ENCODE peak calls at places on chromosomes 7 and 10, in five cellular contexts. H is stomach, O is tibial nerve, P is GM12878, B is A549. E is an unnamed sample.

GRCh38 chr7:90224204-90224603 is 12.7 kb downstream of the STEAP2 start:
- DNase-seq in H (no peak), P (no peak), B (no peak), O (no peak), E (no peak)

GRCh38 chr7:38153515-38153914 is 24.5 kb upstream of the STARD3NL start:
- DNase-seq in P (no peak), O (no peak), H (no peak), B (no peak), E (no peak)

GRCh38 chr10:82943142-82943541 is 1068.1 kb downstream of the NRG3 start:
- DNase-seq in O (no peak), H (no peak), B (no peak), P (no peak), E (no peak)

GRCh38 chr7:71657386-71657785 is 525.4 kb downstream of the GALNT17 start:
- DNase-seq in H (no peak), B (no peak), O (no peak), P (no peak), E (no peak)

GRCh38 chr10:86178401-86179142 is 188.0 kb downstream of the GRID1 start:
- DNase-seq in H (no peak), B (peak), O (no peak), P (no peak), E (no peak)

GRCh38 chr10:59962755-59963154 is 56.4 kb upstream of the CCDC6 start:
- DNase-seq in O (no peak), B (no peak), H (no peak), P (no peak), E (no peak)

GRCh38 chr7:102021841-102022618 is 204.6 kb downstream of the CUX1 start:
- DNase-seq in B (no peak), O (no peak), H (no peak), P (no peak), E (no peak)

GRCh38 chr7:129734400-129734799 is 122.9 kb downstream of the NRF1 start:
- DNase-seq in B (no peak), O (no peak), H (no peak), P (no peak), E (no peak)

GRCh38 chr10:5606864-5607263 is 59.5 kb downstream of the ASB13 start:
- DNase-seq in P (no peak), H (no peak), B (no peak), O (no peak), E (no peak)

GRCh38 chr7:50274361-50274760 is 30.2 kb upstream of the IKZF1 start:
- DNase-seq in H (no peak), B (no peak), O (no peak), P (no peak), E (no peak)

GRCh38 chr10:122879339-122880273 is at the start of gene FAM24B:
- DNase-seq in O (peak), B (peak), H (peak), P (peak), E (peak)
- TF ChIP-seq POLR2A in O (no peak), B (peak), H (no peak), P (peak), E (peak)

GRCh38 chr10:62803993-62804383 is 532 bp upstream of the ADO start:
- DNase-seq in P (no peak), O (no peak), H (no peak), B (no peak), E (no peak)

GRCh38 chr10:62810131-62810530 is 5.6 kb downstream of the ADO start:
- DNase-seq in H (no peak), B (no peak), O (no peak), P (no peak), E (no peak)

GRCh38 chr10:62806246-62806645 is 1.7 kb downstream of the ADO start:
- DNase-seq in O (no peak), B (no peak), P (no peak), H (no peak), E (no peak)

GRCh38 chr10:62805139-62806092 is 896 bp downstream of the ADO start:
- DNase-seq in P (no peak), B (peak), H (no peak), O (no peak), E (peak)

GRCh38 chr10:62804384-62805138 is at the start of gene ADO:
- DNase-seq in B (peak), H (peak), P (peak), O (peak), E (peak)
- TF ChIP-seq EP300 in B (no peak), H (no peak), P (peak), O (peak), E (no peak)

DNA sequence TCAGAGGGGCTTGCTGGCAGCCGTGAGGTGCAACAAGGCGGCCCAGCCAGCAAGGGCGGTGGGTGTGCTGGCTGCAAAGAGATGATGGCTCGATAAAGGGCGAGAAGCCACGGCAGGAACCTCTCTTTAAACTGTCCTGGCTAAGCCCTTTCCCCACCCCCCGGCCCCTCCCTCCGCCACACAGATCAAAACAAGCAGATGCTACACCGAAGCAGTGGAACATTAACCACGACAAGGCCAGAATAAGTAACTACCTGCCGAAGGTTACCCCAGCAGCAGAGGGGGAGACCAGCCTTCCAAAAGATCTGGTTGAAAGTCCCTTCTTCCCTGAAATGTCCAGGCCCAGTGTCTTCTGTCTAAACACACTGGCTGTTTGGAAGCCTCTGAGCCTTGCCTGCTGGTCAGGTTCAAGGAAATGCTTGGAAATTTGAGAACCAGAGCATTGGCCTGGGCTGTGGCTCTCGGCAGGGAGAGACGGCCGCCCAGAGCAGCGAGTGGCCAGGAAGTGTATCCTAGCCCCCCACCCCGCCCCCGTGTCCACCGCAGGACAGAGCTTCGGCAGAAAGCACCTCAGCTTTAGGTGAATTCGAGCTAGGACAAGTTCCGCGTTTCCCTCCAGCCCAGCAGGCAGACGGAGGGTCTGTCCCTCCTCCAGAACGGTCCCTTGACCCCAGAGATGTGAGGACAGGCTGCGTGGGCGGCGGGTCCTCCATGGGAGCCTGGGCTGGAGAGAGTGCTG is 2.1 kb downstream of the FAM20C start:
- DNase-seq in P (no peak), H (peak), O (no peak), B (no peak), E (no peak)
- TF ChIP-seq POLR2A in P (no peak), H (no peak), O (no peak), B (no peak), E (no peak)

DNA sequence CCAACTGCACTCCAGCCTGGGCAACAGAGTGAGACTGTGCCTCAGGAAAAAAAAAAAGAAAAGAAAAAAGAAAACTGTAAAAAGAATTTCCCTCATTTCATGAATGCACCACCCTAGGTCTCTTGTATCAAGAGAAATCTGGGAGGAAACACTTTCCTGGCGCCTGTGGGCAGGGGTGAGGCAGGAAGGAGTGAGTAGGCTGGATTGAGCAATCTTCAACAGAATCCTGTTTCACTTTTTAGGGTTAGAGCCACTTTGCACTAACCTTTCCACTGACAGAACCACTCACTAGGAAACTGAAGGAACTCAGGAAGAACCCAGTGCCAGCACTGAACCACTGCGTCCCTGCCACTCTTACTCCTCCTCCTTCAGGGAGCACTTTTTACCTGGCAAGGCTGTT is 282.1 kb downstream of the CCDC3 start:
- DNase-seq in P (no peak), O (no peak), H (no peak), B (no peak), E (peak)
- TF ChIP-seq EP300 in P (no peak), O (peak), H (no peak), B (no peak), E (no peak)

E was measured in transverse colon.